ENCODE peak calls at places on chromosomes 3 and 15, in ten cellular contexts. N is HS-5; F is Daoy; J is neural crest cell; L is Caco-2; P is AG20443; I is activated T-cell treated with anti-CD3 and anti-CD28 coated beads, Interleukin-2, amount 50 U/mL, for 1 hour; Y is aorta; T is HEK293T; C is activated gamma-delta T cell treated with Interleukin-2 at 50 U/mL for 16 hours. H is an unnamed sample.

GRCh38 chr3:114879059-114880031 is 267.7 kb downstream of the ZBTB20 start:
- DNase-seq in N (peak), F (peak), J (no peak), L (no peak), P (peak), I (no peak), Y (no peak), T (no peak), C (no peak), H (peak)

GRCh38 chr15:60899322-60899966 is 329.7 kb downstream of the RORA start:
- DNase-seq in N (no peak), F (no peak), J (no peak), L (no peak), P (no peak), I (no peak), Y (no peak), T (no peak), C (no peak), H (no peak)

GRCh38 chr3:31377045-31377642 is 155.6 kb upstream of the STT3B start:
- DNase-seq in N (peak), F (peak), J (no peak), L (peak), P (peak), I (no peak), Y (no peak), T (no peak), C (peak), H (no peak)

GRCh38 chr3:53044371-53045106 is 1.3 kb downstream of the SFMBT1 start:
- DNase-seq in N (peak), F (peak), J (peak), L (peak), P (no peak), I (peak), Y (peak), T (peak), C (peak), H (no peak)

GRCh38 chr3:98784042-98784441 is 20.9 kb downstream of the ST3GAL6 start:
- DNase-seq in N (no peak), F (no peak), J (no peak), L (no peak), P (no peak), I (no peak), Y (no peak), T (no peak), C (no peak), H (no peak)

GRCh38 chr15:62777657-62778056 is 264.9 kb upstream of the TPM1 start:
- DNase-seq in N (no peak), F (peak), J (no peak), L (no peak), P (peak), I (no peak), Y (no peak), T (no peak), C (no peak), H (no peak)

GRCh38 chr15:31300208-31300661 is 26.4 kb upstream of the KLF13 start:
- DNase-seq in N (no peak), F (no peak), J (no peak), L (no peak), P (no peak), I (no peak), Y (no peak), T (no peak), C (no peak), H (peak)

GRCh38 chr15:79811406-79812405 is 85.1 kb downstream of the MTHFS start:
- DNase-seq in N (no peak), F (no peak), J (no peak), L (no peak), P (peak), I (no peak), Y (peak), T (no peak), C (no peak), H (peak)

GRCh38 chr3:79161941-79162340 is 605.9 kb downstream of the ROBO1 start:
- DNase-seq in N (no peak), F (no peak), J (no peak), L (no peak), P (no peak), I (no peak), Y (no peak), T (no peak), C (no peak), H (no peak)

GRCh38 chr3:195356151-195357086 is 85.5 kb upstream of the XXYLT1 start:
- DNase-seq in N (no peak), F (no peak), J (peak), L (no peak), P (no peak), I (no peak), Y (peak), T (no peak), C (no peak), H (no peak)

GRCh38 chr3:39977058-39977794 is 167.8 kb downstream of the MYRIP start:
- DNase-seq in N (no peak), F (no peak), J (no peak), L (no peak), P (no peak), I (no peak), Y (no peak), T (no peak), C (no peak), H (no peak)

GRCh38 chr3:149507491-149508324 is 33.2 kb downstream of the TM4SF4 start:
- DNase-seq in N (no peak), F (peak), J (no peak), L (no peak), P (peak), I (no peak), Y (peak), T (no peak), C (no peak), H (no peak)

GRCh38 chr15:64624242-64624641 is 151.1 kb downstream of the RBPMS2 start:
- DNase-seq in N (no peak), F (no peak), J (no peak), L (no peak), P (no peak), I (no peak), Y (no peak), T (no peak), C (no peak), H (no peak)

GRCh38 chr15:78162038-78162437 is 12.9 kb downstream of the IDH3A start:
- DNase-seq in N (no peak), F (no peak), J (no peak), L (no peak), P (no peak), I (peak), Y (no peak), T (no peak), C (peak), H (no peak)

GRCh38 chr15:25762015-25762662 is 101.0 kb downstream of the ATP10A start:
- DNase-seq in N (no peak), F (peak), J (no peak), L (no peak), P (no peak), I (no peak), Y (no peak), T (no peak), C (no peak), H (no peak)

GRCh38 chr3:28590216-28590615 is 241.6 kb upstream of the AZI2 start:
- DNase-seq in N (no peak), F (peak), J (no peak), L (no peak), P (no peak), I (no peak), Y (no peak), T (no peak), C (no peak), H (no peak)

GRCh38 chr15:100623301-100623700 is 20.9 kb downstream of the ASB7 start:
- DNase-seq in N (peak), F (no peak), J (no peak), L (no peak), P (no peak), I (no peak), Y (no peak), T (no peak), C (no peak), H (no peak)

H was measured in DMS 273 treated with DMSO at 0.1 percent for 48 hours.